ENCODE peak calls at places on chromosomes 1 and 21, in four cellular contexts. I is psoas muscle, S is colonic mucosa, R is suprapubic skin. N is an unnamed sample.
A peak's percentile ranks its signal among the peaks of the same experiment; 100 is the strongest.

GRCh38 chr1:211501671-211502413 is 9.9 kb upstream of the RD3 start:
- DNase-seq in I (no peak), S (no peak), R (no peak), N (no peak)

GRCh38 chr1:152427458-152427857 is 13.4 kb upstream of the CRNN start:
- DNase-seq in R (no peak), I (no peak), S (no peak), N (no peak)

GRCh38 chr1:21900766-21901472 is 36.2 kb downstream of the HSPG2 start:
- DNase-seq in I (no peak), S (no peak), R (no peak), N (no peak)

GRCh38 chr1:199002670-199003069 is 363.8 kb downstream of the PTPRC start:
- DNase-seq in S (no peak), I (no peak), R (no peak), N (no peak)

GRCh38 chr1:109890115-109890953 is 20.3 kb upstream of the CSF1 start:
- DNase-seq in R (no peak), S (no peak), I (no peak), N (no peak)

GRCh38 chr1:115138271-115138670 is 49.0 kb upstream of the TSPAN2 start:
- DNase-seq in R (no peak), I (no peak), S (no peak), N (no peak)

GRCh38 chr21:20377250-20377649 is 621.0 kb upstream of the NCAM2 start:
- DNase-seq in R (no peak), S (no peak), I (no peak), N (no peak)

GRCh38 chr1:3904006-3904842 is 4.2 kb upstream of the C1orf174 start:
- DNase-seq in R (no peak), I (no peak), S (no peak), N (peak; percentile 50)

GRCh38 chr1:228999776-229000175 is 264.5 kb downstream of the RHOU start:
- DNase-seq in S (no peak), R (no peak), I (no peak), N (no peak)

GRCh38 chr1:42747125-42747524 is 7.1 kb upstream of the CLDN19 start:
- DNase-seq in I (peak; percentile 72), R (peak; percentile 79), S (peak; percentile 41), N (peak; percentile 35)

GRCh38 chr1:15953294-15953771 is 22.6 kb downstream of the ZBTB17 start:
- DNase-seq in R (no peak), I (no peak), S (no peak), N (no peak)

GRCh38 chr1:176208034-176208433 is 948 bp upstream of the COP1 start:
- DNase-seq in I (no peak), R (no peak), S (peak; percentile 24), N (no peak)

GRCh38 chr1:10965621-10966226 is 46.7 kb upstream of the TARDBP start:
- DNase-seq in S (no peak), I (no peak), R (no peak), N (peak; percentile 48)
- H3K27ac ChIP-seq in S (no peak overlapping the region), I (no peak overlapping the region), R (no peak overlapping the region), N (no peak overlapping the region)

DNA sequence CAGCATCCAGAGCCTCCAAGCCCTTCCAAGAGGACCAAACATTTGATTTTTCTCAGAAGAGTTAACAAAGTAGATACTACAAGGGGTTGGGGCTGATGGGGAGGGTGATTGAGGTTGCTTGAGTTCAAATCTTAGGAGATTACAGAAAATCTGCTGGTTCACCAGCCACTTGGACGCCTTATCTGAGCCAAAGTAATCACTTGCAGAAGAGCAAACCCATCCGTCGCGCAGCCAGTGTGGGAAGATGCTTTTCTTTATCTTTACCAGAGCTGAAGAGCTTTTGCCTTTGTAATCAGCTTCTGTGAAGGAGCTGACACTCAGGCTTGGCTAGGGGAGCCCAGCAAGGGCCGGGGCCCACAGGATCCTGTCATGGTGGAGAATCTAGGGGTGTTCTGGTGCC is 91.9 kb upstream of the CTTNBP2NL start:
- DNase-seq in R (no peak), I (no peak), S (no peak), N (no peak)
- H3K27ac ChIP-seq in R (no peak overlapping the region), I (no peak overlapping the region), S (no peak overlapping the region), N (no peak overlapping the region)

GRCh38 chr1:224539971-224540370 is 76.1 kb upstream of the CNIH3 start:
- DNase-seq in R (no peak), S (no peak), I (no peak), N (no peak)
- H3K27ac ChIP-seq in R (no peak overlapping the region), S (no peak overlapping the region), I (no peak overlapping the region), N (no peak overlapping the region)

DNA sequence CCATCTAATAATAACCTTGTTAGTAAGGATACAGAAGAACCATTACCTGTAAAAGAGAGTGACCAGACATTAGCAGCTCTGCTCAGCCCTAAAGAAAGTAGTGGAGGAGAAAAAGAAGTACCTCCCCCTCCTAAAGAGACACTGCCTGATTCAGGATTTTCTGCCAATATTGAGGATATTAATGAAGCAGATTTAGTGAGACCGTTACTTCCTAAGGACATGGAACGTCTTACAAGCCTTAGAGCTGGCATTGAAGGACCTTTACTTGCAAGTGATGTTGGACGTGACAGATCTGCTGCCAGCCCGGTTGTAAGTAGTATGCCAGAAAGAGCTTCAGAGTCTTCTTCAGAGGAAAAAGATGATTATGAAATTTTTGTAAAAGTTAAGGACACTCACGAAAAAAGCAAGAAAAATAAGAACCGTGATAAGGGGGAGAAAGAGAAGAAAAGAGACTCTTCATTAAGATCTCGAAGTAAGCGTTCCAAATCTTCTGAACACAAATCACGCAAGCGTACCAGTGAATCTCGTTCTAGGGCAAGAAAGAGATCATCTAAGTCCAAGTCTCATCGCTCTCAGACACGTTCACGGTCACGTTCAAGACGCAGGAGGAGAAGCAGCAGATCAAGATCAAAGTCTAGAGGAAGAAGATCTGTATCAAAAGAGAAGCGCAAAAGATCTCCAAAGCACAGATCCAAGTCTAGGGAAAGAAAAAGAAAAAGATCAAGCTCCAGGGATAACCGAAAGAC is 11.6 kb downstream of the SON start:
- DNase-seq in S (no peak), I (no peak), R (no peak), N (no peak)
- H3K27ac ChIP-seq in S (no peak overlapping the region), I (no peak overlapping the region), R (no peak overlapping the region), N (no peak overlapping the region)